ENCODE peak calls at places on chromosomes 6 and 20, in four cellular contexts. Q is IMR-90, O is mesendoderm, U is H1. M is an unnamed sample.

GRCh38 chr20:3686867-3687321 is 5.1 kb upstream of the ADAM33 start:
- DNase-seq in Q (peak), O (no peak), U (no peak), M (no peak)

GRCh38 chr20:44404204-44405181 is 49.0 kb downstream of the HNF4A start:
- DNase-seq in Q (no peak), O (no peak), U (no peak), M (no peak)

GRCh38 chr6:15929685-15930084 is 199.2 kb upstream of the MYLIP start:
- DNase-seq in Q (no peak), O (no peak), U (no peak), M (no peak)

GRCh38 chr20:49928411-49929141 is 7.6 kb upstream of the RNF114 start:
- DNase-seq in Q (peak), O (peak), U (peak), M (peak)

GRCh38 chr20:1298166-1298565 is 30.8 kb downstream of the SDCBP2 start:
- DNase-seq in Q (no peak), O (no peak), U (no peak), M (no peak)

GRCh38 chr6:110493253-110493800 is 16.9 kb upstream of the SLC22A16 start:
- DNase-seq in Q (no peak), O (no peak), U (no peak), M (no peak)

GRCh38 chr6:131721161-131721560 is 10.3 kb upstream of the CTAGE9 start:
- DNase-seq in Q (no peak), O (no peak), U (no peak), M (no peak)

GRCh38 chr6:139253656-139254055 is 38.1 kb downstream of the TXLNB start:
- DNase-seq in Q (no peak), O (no peak), U (no peak), M (no peak)

GRCh38 chr20:48292806-48293205 is 507.5 kb upstream of the SULF2 start:
- DNase-seq in Q (no peak), O (peak), U (peak), M (peak)

GRCh38 chr6:32709625-32710024 is 31.6 kb upstream of the HLA-DQA2 start:
- DNase-seq in Q (no peak), O (no peak), U (no peak), M (no peak)

GRCh38 chr6:149150999-149151398 is 166.5 kb upstream of the TAB2 start:
- DNase-seq in Q (no peak), O (no peak), U (no peak), M (no peak)

GRCh38 chr6:44594471-44594870 is 207.0 kb downstream of the CDC5L start:
- DNase-seq in Q (no peak), O (peak), U (peak), M (peak)

GRCh38 chr6:94041930-94042724 is 622.8 kb upstream of the EPHA7 start:
- DNase-seq in Q (no peak), O (peak), U (no peak), M (no peak)

GRCh38 chr6:77458421-77458820 is 4.9 kb downstream of the HTR1B start:
- DNase-seq in Q (no peak), O (no peak), U (no peak), M (no peak)

GRCh38 chr6:143210420-143210819 is 149.7 kb downstream of the AIG1 start:
- DNase-seq in Q (no peak), O (no peak), U (no peak), M (no peak)

GRCh38 chr6:28543671-28544131 is 18.0 kb downstream of the GPX5 start:
- DNase-seq in Q (no peak), O (peak), U (no peak), M (peak)

GRCh38 chr6:40586369-40586768 is 795 bp downstream of the LRFN2 start:
- DNase-seq in Q (no peak), O (no peak), U (no peak), M (no peak)
- H3K4ac ChIP-seq in Q (no peak), O (no peak), U (peak), M (no peak)

GRCh38 chr20:23156170-23156841 is 70.2 kb upstream of the CD93 start:
- DNase-seq in Q (peak), O (no peak), U (no peak), M (peak)
- H3K56ac ChIP-seq in Q (no peak), O (peak), U (no peak), M (no peak)

DNA sequence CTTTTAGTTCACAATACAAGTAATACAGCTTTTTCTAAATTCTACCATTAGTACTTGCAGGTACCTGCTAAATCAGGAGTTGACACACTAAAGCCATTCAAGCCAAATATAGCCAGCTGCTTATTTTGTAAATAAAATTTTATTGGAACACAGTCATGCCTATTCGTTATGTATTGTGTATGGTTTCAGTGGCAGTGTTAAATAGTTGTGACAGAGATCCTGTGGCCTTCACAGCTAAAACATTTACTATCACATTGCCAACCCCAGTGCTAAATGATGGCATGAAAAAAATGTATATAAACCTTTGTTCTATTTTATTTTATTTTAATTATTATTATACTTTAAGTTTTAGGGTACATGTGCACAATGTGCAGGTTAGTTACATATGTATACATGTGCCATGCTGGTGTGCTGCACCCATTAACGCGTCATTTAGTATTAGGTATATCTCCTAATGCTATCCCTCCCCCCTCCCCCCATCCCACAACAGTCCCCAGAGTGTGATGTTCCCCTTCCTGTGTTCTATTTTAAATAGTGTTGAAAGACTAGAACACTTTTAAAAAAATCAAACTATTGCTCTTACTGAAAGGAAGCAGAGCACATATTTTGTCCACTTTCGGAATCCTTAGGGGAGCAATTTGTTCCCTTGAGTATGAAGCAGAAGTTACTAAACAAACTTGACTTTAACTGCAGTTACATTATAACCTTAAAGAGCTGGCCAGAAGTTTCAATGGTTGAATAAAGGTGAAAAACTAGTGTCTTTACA is 115.7 kb downstream of the PRIM2 start:
- DNase-seq in Q (no peak), O (no peak), U (no peak), M (no peak)
- H3K4ac ChIP-seq in Q (peak), O (no peak), U (peak), M (no peak)

GRCh38 chr6:35468980-35469710 is 944 bp downstream of the RPL10A start:
- DNase-seq in Q (no peak), O (no peak), U (no peak), M (no peak)

GRCh38 chr6:35468181-35468979 is at the start of gene RPL10A:
- DNase-seq in Q (peak), O (peak), U (peak), M (peak)

GRCh38 chr6:35471836-35472345 is 3.7 kb downstream of the RPL10A start:
- DNase-seq in Q (no peak), O (no peak), U (no peak), M (no peak)

GRCh38 chr6:35469711-35470662 is 1.8 kb downstream of the RPL10A start:
- DNase-seq in Q (no peak), O (peak), U (no peak), M (no peak)

GRCh38 chr6:35470663-35471120 is 2.5 kb downstream of the RPL10A start:
- DNase-seq in Q (no peak), O (no peak), U (no peak), M (no peak)
- H3K56ac ChIP-seq in Q (no peak), O (peak), U (no peak), M (no peak)

GRCh38 chr20:60314727-60315126 is 356.5 kb downstream of the CDH26 start:
- DNase-seq in Q (no peak), O (no peak), U (no peak), M (no peak)

GRCh38 chr20:60313609-60314008 is 355.4 kb downstream of the CDH26 start:
- DNase-seq in Q (no peak), O (no peak), U (no peak), M (no peak)

DNA sequence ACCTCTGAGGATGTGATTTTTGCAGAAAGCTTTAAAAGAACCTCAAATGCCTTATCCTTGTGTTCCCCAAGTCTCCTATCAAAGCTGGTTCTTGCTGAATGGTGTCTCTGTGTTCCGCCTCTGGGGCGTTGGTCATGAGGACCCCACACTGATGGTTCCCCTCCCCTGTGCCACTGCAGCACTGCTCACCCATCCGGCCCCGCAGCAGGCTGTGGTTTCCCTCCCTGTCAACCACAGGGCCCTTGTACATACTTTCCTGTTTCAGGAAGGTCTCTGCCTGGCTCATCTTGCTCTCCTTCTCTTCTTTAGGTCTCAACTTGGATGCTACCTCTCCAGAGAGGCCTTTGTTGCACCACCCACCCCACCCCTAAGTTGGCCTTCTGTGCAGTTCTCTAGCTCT is 358.5 kb downstream of the CDH26 start:
- DNase-seq in Q (no peak), O (no peak), U (no peak), M (no peak)
- H3K4ac ChIP-seq in Q (no peak), O (no peak), U (no peak), M (no peak)